ENCODE peak calls at places on chromosome 16, in seven cellular contexts. M, S, X, O, I, A and P are unnamed samples.

GRCh38 chr16:4811773-4812172 is 9.3 kb upstream of the ROGDI start:
- DNase-seq in M (no peak), S (no peak), X (no peak), O (no peak), I (no peak), A (no peak), P (no peak)

GRCh38 chr16:62022688-62023087 is 13.6 kb downstream of the CDH8 start:
- DNase-seq in M (no peak), S (no peak), X (no peak), O (no peak), I (peak; percentile 7), A (no peak), P (peak; percentile 76)

GRCh38 chr16:87729266-87729954 is 36.4 kb downstream of the KLHDC4 start:
- DNase-seq in M (no peak), S (no peak), X (no peak), O (no peak), I (no peak), A (no peak), P (no peak)

GRCh38 chr16:15996432-15997109 is 47.2 kb downstream of the ABCC1 start:
- DNase-seq in M (peak; percentile 88), S (peak; percentile 48), X (peak; percentile 87), O (peak; percentile 91), I (no peak), A (peak; percentile 94), P (no peak)

GRCh38 chr16:84186685-84187437 is at the start of gene TAF1C:
- DNase-seq in M (peak; percentile 80), S (peak; percentile 99), X (peak; percentile 98), O (peak; percentile 88), I (peak; percentile 97), A (peak; percentile 97), P (peak; percentile 97)

GRCh38 chr16:89015271-89015859 is 38.4 kb upstream of the CBFA2T3 start:
- DNase-seq in M (no peak), S (no peak), X (no peak), O (no peak), I (no peak), A (no peak), P (no peak)

GRCh38 chr16:24986512-24987303 is 28.5 kb downstream of the ARHGAP17 start:
- DNase-seq in M (peak; percentile 89), S (peak; percentile 45), X (peak; percentile 90), O (peak; percentile 28), I (no peak), A (peak; percentile 66), P (no peak)

GRCh38 chr16:75385507-75386152 is 47.7 kb downstream of the CFDP1 start:
- DNase-seq in M (peak; percentile 73), S (peak; percentile 39), X (peak; percentile 93), O (no peak), I (peak; percentile 79), A (peak; percentile 78), P (peak; percentile 66)

GRCh38 chr16:81558444-81559175 is 114.0 kb downstream of the CMIP start:
- DNase-seq in M (no peak), S (peak; percentile 74), X (no peak), O (peak; percentile 88), I (peak; percentile 61), A (peak; percentile 82), P (peak; percentile 24)

GRCh38 chr16:88686062-88686438 is 257 bp downstream of the SNAI3 start:
- DNase-seq in M (no peak), S (peak; percentile 80), X (peak; percentile 37), O (peak; percentile 65), I (peak; percentile 67), A (no peak), P (no peak)

GRCh38 chr16:29678691-29679267 is at the start of gene QPRT:
- DNase-seq in M (peak; percentile 14), S (peak; percentile 87), X (no peak), O (peak; percentile 88), I (peak; percentile 95), A (peak; percentile 21), P (peak; percentile 87)

GRCh38 chr16:79430129-79430789 is 170.3 kb downstream of the MAF start:
- DNase-seq in M (no peak), S (no peak), X (no peak), O (no peak), I (no peak), A (no peak), P (no peak)

GRCh38 chr16:49497466-49497865 is 123.9 kb downstream of the C16orf78 start:
- DNase-seq in M (no peak), S (no peak), X (no peak), O (no peak), I (no peak), A (no peak), P (no peak)

GRCh38 chr16:30758988-30759461 is 2.8 kb downstream of the CFAP119 start:
- DNase-seq in M (no peak), S (no peak), X (no peak), O (no peak), I (no peak), A (no peak), P (no peak)

GRCh38 chr16:7085776-7086175 is 246.9 kb upstream of the RBFOX1 start:
- DNase-seq in M (no peak), S (no peak), X (no peak), O (no peak), I (no peak), A (no peak), P (no peak)

DNA sequence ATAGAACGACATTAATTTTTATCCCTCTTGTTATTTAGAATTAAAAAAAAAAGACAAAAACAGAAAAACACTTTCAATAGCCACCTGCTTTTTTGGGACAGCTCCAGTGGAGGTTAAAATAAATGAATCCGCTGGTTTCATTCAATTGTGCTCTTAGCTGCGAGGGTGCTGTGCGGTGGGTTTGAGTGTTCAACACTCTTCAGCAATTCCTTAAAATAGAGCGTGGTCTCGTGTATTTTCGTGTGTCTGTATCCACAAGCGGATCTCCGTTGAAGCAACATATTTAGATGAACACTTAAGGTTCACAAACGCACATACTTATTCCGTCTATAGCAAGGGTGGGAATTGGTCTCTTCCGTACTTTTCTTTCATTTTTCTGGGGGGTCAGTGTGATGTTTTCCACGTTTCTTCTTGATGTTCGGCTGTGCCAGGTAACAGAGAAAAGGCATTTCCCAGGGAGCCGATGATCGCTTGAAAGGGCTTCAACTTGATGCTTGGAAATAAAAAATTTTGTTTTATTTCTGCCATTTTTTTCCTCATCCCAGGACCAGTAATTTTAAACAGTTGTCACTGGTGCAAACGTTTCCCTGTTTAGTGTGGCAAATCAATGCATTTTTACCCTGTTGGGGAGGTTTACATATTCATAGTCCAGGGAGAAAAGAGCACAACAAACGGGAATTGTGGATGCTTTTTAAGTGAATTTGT is 297.9 kb downstream of the IRF8 start:
- DNase-seq in M (no peak), S (no peak), X (no peak), O (no peak), I (no peak), A (no peak), P (no peak)
- H3K4me2 ChIP-seq in M (no peak overlapping the region), S (no peak overlapping the region), X (no peak overlapping the region), O (no peak overlapping the region), I (no peak overlapping the region), A (no peak overlapping the region), P (no peak overlapping the region)

GRCh38 chr16:54135361-54136275 is 151.0 kb downstream of the IRX3 start:
- DNase-seq in M (peak; percentile 74), S (no peak), X (peak; percentile 85), O (no peak), I (no peak), A (peak; percentile 4), P (no peak)
- H3K4me3 ChIP-seq in M (no peak overlapping the region), S (no peak overlapping the region), X (peak overlapping the region; percentile 23), O (no peak overlapping the region), I (no peak overlapping the region), A (no peak overlapping the region), P (no peak overlapping the region)

GRCh38 chr16:66408181-66409048 is 18.7 kb upstream of the BEAN1 start:
- DNase-seq in M (peak; percentile 83), S (no peak), X (peak; percentile 92), O (peak; percentile 42), I (peak; percentile 20), A (peak; percentile 70), P (no peak)

GRCh38 chr16:66412182-66412581 is 14.9 kb upstream of the BEAN1 start:
- DNase-seq in M (no peak), S (no peak), X (no peak), O (no peak), I (no peak), A (no peak), P (no peak)

GRCh38 chr16:66405057-66405783 is 21.9 kb upstream of the BEAN1 start:
- DNase-seq in M (no peak), S (no peak), X (no peak), O (no peak), I (no peak), A (no peak), P (no peak)

GRCh38 chr16:66406534-66407368 is 20.3 kb upstream of the BEAN1 start:
- DNase-seq in M (peak; percentile 44), S (peak; percentile 84), X (peak; percentile 89), O (peak; percentile 79), I (peak; percentile 93), A (peak; percentile 83), P (peak; percentile 87)

GRCh38 chr16:66409156-66409555 is 17.9 kb upstream of the BEAN1 start:
- DNase-seq in M (peak; percentile 85), S (no peak), X (peak; percentile 63), O (no peak), I (no peak), A (no peak), P (no peak)
- H3K4me2 ChIP-seq in M (peak overlapping the region; percentile 86), S (no peak overlapping the region), X (peak overlapping the region; percentile 79), O (peak overlapping the region; percentile 87), I (no peak overlapping the region), A (peak overlapping the region; percentile 76), P (no peak overlapping the region)

GRCh38 chr16:21611546-21612384 is 12.4 kb downstream of the METTL9 start:
- DNase-seq in M (peak; percentile 18), S (peak; percentile 25), X (no peak), O (peak; percentile 25), I (no peak), A (no peak), P (peak; percentile 59)
- H3K4me3 ChIP-seq in M (no peak overlapping the region), S (no peak overlapping the region), X (peak overlapping the region; percentile 11), O (peak overlapping the region; percentile 20), I (no peak overlapping the region), A (no peak overlapping the region), P (peak overlapping the region; percentile 15)